ENCODE peak calls at places on chromosomes 7 and 10, in four cellular contexts. Y, X, E and O are unnamed samples. For H3K9me3, the result is how much of the 10 kb centered on the place peaks cover.

GRCh38 chr10:86599729-86600128 is 54.6 kb upstream of the OPN4 start:
- DNase-seq in E (no peak), Y (no peak), X (no peak), O (no peak)

GRCh38 chr10:100339236-100339635 is 7.8 kb upstream of the SCD start:
- DNase-seq in E (no peak), Y (no peak), X (no peak), O (no peak)

GRCh38 chr7:41956712-41957111 is 253.8 kb upstream of the INHBA start:
- DNase-seq in X (no peak), E (no peak), Y (no peak), O (no peak)

GRCh38 chr10:88903715-88904114 is 23.7 kb downstream of the STAMBPL1 start:
- DNase-seq in X (no peak), Y (no peak), E (no peak), O (no peak)

GRCh38 chr7:151498495-151498894 is 21.2 kb downstream of the RHEB start:
- DNase-seq in X (no peak), E (no peak), Y (no peak), O (no peak)

GRCh38 chr7:2380461-2380860 is 22.9 kb upstream of the CHST12 start:
- DNase-seq in Y (no peak), X (no peak), E (no peak), O (no peak)

GRCh38 chr7:94591185-94591584 is 64.7 kb downstream of the SGCE start:
- DNase-seq in X (no peak), Y (no peak), E (no peak), O (no peak)

GRCh38 chr7:134298902-134299683 is 17.6 kb downstream of the SLC35B4 start:
- DNase-seq in X (no peak), Y (no peak), E (no peak), O (peak)

GRCh38 chr10:132320776-132321469 is 11.1 kb upstream of the LRRC27 start:
- DNase-seq in E (no peak), Y (no peak), X (no peak), O (no peak)

GRCh38 chr10:6174201-6174874 is 28.4 kb upstream of the PFKFB3 start:
- DNase-seq in X (peak), E (no peak), Y (no peak), O (no peak)

GRCh38 chr10:91909178-91909677 is at the start of gene FGFBP3:
- DNase-seq in E (peak), X (no peak), Y (no peak), O (peak)

GRCh38 chr10:78316451-78316931 is 282.8 kb downstream of the RPS24 start:
- DNase-seq in E (no peak), Y (no peak), X (peak), O (peak)

GRCh38 chr10:114767101-114767588 is 54.4 kb upstream of the FHIP2A start:
- DNase-seq in E (no peak), X (no peak), Y (no peak), O (peak)

GRCh38 chr7:123635551-123636359 is 19.9 kb upstream of the LMOD2 start:
- DNase-seq in E (no peak), X (no peak), Y (no peak), O (no peak)

GRCh38 chr10:55550241-55550640 is 749.2 kb upstream of the PCDH15 start:
- DNase-seq in Y (no peak), X (no peak), E (no peak), O (no peak)

GRCh38 chr10:21935439-21936023 is 68.0 kb downstream of the DNAJC1 start:
- DNase-seq in E (no peak), X (no peak), Y (no peak), O (no peak)

GRCh38 chr10:72321248-72322029 is 33.3 kb downstream of the DNAJB12 start:
- DNase-seq in E (no peak), X (no peak), Y (peak), O (no peak)

GRCh38 chr10:101839421-101840063 is 4.1 kb downstream of the KCNIP2 start:
- DNase-seq in Y (peak), X (peak), E (no peak), O (no peak)

GRCh38 chr7:16471933-16472332 is 6.4 kb upstream of the SOSTDC1 start:
- DNase-seq in Y (no peak), E (no peak), X (no peak), O (no peak)

GRCh38 chr7:96388166-96388565 is 66.3 kb upstream of the SLC25A13 start:
- DNase-seq in X (no peak), E (no peak), Y (no peak), O (no peak)

GRCh38 chr7:94188350-94188749 is 184.2 kb upstream of the BET1 start:
- DNase-seq in Y (no peak), E (no peak), X (no peak), O (no peak)

GRCh38 chr10:86138551-86139065 is 228.0 kb downstream of the GRID1 start:
- DNase-seq in E (no peak), Y (no peak), X (no peak), O (no peak)

GRCh38 chr7:26156454-26157365 is 4.7 kb downstream of the NFE2L3 start:
- DNase-seq in Y (no peak), E (no peak), X (no peak), O (peak)

GRCh38 chr7:131556912-131557457 is 557 bp upstream of the PODXL start:
- DNase-seq in Y (no peak), X (no peak), E (no peak), O (no peak)

GRCh38 chr7:128790297-128791037 is 1.3 kb upstream of the CCDC136 start:
- DNase-seq in X (no peak), E (no peak), Y (peak), O (no peak)

GRCh38 chr10:103556383-103557007 is 63.0 kb downstream of the NEURL1 start:
- DNase-seq in E (no peak), X (no peak), Y (no peak), O (no peak)

GRCh38 chr7:41418337-41418736 is 284.6 kb downstream of the INHBA start:
- DNase-seq in X (no peak), E (no peak), Y (no peak), O (no peak)

GRCh38 chr10:44975487-44976331 is 2.9 kb downstream of the DEPP1 start:
- DNase-seq in X (no peak), Y (peak), E (no peak), O (peak)

GRCh38 chr7:69762821-69763352 is 164.6 kb downstream of the AUTS2 start:
- DNase-seq in Y (no peak), X (no peak), E (no peak), O (no peak)

GRCh38 chr10:14822879-14823755 is 14.7 kb downstream of the CDNF start:
- DNase-seq in X (no peak), E (peak), Y (no peak), O (peak)

GRCh38 chr10:121860810-121861209 is 67.0 kb downstream of the ATE1 start:
- DNase-seq in Y (no peak), X (no peak), E (no peak), O (no peak)

GRCh38 chr10:88343761-88344484 is 239.2 kb downstream of the RNLS start:
- DNase-seq in Y (no peak), X (no peak), E (peak), O (no peak)

GRCh38 chr10:15262036-15262713 is 93.7 kb upstream of the NMT2 start:
- DNase-seq in Y (no peak), E (no peak), X (no peak), O (no peak)

GRCh38 chr7:88771417-88771816 is 11.9 kb downstream of the ZNF804B start:
- DNase-seq in X (no peak), E (no peak), Y (no peak), O (no peak)

GRCh38 chr10:19998482-19998881 is 182.2 kb downstream of the PLXDC2 start:
- DNase-seq in X (no peak), Y (no peak), E (no peak), O (no peak)

GRCh38 chr7:155223021-155223420 is 74.7 kb upstream of the INSIG1 start:
- DNase-seq in E (no peak), Y (no peak), X (no peak), O (no peak)

GRCh38 chr10:102835007-102835482 is 2.2 kb downstream of the CYP17A1 start:
- DNase-seq in Y (peak), X (peak), E (peak), O (peak)

GRCh38 chr10:7389346-7389745 is 21.5 kb downstream of the SFMBT2 start:
- DNase-seq in X (no peak), Y (no peak), E (no peak), O (no peak)

GRCh38 chr10:15068802-15069201 is 19.8 kb downstream of the ACBD7 start:
- DNase-seq in X (no peak), Y (no peak), E (no peak), O (peak)

DNA sequence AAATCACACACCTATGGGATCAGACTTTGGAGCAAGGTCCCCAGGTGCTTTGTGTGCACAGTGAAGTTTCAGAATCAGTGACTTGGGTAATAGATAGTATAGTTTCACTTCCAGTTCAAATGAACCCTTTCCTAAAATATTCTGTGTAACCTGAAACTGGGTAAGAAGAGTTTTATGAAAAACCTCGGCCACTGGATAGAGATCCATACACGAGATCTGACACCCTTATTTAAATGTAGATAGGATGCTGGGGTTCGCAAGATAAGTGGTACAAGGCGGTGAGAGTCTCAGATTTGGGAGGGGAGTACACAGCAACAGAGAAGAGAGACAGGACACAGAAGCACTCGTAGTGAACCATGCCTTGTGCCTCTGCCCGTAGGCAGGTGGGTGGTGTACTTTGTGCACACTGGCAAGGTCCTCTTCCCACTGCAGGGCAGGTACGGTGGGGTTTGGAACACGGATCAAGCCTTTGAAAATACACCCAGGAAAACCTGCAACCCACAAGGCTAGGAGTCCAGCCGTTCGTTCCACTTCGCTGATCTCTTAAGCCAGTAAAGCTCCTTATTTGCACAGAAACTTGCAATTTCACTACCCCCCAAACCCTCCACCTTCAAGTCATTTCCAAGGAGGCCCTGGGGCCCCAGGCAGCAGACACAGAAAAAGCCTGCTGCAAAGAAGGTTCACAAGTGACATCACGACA is 162.8 kb downstream of the USP6NL start:
- DNase-seq in X (peak), E (no peak), Y (no peak), O (no peak)
- H3K4me3 ChIP-seq in X (no peak), E (no peak), Y (no peak), O (no peak)

GRCh38 chr10:133487085-133487484 is 33.3 kb downstream of the SCART1 start:
- DNase-seq in X (no peak), Y (no peak), E (no peak), O (no peak)
- H3K9me3 ChIP-seq in X (under half), Y (under half), E (under half), O (under half)

GRCh38 chr10:60123668-60124067 is 217.3 kb upstream of the CCDC6 start:
- DNase-seq in X (no peak), Y (no peak), E (no peak), O (peak)
- H3K4me3 ChIP-seq in X (no peak), Y (no peak), E (no peak), O (no peak)

GRCh38 chr7:157597562-157597961 is 260.8 kb downstream of the DNAJB6 start:
- DNase-seq in Y (peak), E (no peak), X (no peak), O (no peak)

GRCh38 chr7:157596471-157596870 is 259.7 kb downstream of the DNAJB6 start:
- DNase-seq in E (no peak), X (no peak), Y (peak), O (no peak)

GRCh38 chr7:157602156-157602555 is 265.4 kb downstream of the DNAJB6 start:
- DNase-seq in X (no peak), E (no peak), Y (no peak), O (no peak)

GRCh38 chr7:157601530-157601929 is 264.7 kb downstream of the DNAJB6 start:
- DNase-seq in E (no peak), Y (peak), X (no peak), O (no peak)

DNA sequence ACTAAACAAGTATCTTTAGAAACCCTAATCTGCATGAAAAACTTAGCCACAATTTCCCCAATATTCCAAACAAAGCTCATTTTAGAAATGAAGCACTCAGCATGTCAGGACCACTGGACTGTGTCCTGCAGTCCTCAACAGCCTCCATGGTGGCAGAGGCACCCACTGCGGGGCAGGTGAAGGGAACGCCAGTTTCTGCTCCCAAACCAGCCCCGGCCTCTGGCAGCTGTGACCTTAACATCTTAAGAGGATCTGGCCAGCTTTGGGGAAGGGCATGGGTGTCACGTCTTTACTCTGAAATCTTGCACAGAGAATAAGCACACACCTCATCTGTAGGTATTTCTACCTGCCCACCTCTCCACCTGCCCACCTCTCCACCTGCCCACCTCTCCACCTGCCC is 262.7 kb downstream of the DNAJB6 start:
- DNase-seq in E (no peak), Y (peak), X (no peak), O (no peak)
- H3K9me3 ChIP-seq in E (under half), Y (under half), X (under half), O (under half)

GRCh38 chr7:361680-362415 is 71.9 kb downstream of the FOXL3 start:
- DNase-seq in X (no peak), Y (peak), E (no peak), O (no peak)
- H3K4me3 ChIP-seq in X (no peak), Y (peak), E (peak), O (no peak)

GRCh38 chr10:107671968-107672367 is 507.5 kb upstream of the SORCS1 start:
- DNase-seq in E (no peak), Y (no peak), X (no peak), O (no peak)
- H3K9me3 ChIP-seq in E (under half), Y (under half), X (under half), O (under half)

GRCh38 chr7:132840197-132840596 is 241.7 kb downstream of the CHCHD3 start:
- DNase-seq in X (no peak), E (no peak), Y (no peak), O (no peak)

GRCh38 chr7:132842478-132842877 is 239.4 kb downstream of the CHCHD3 start:
- DNase-seq in Y (no peak), X (no peak), E (no peak), O (no peak)

GRCh38 chr7:132846086-132846485 is 235.8 kb downstream of the CHCHD3 start:
- DNase-seq in X (no peak), Y (no peak), E (no peak), O (no peak)
- H3K4me3 ChIP-seq in X (no peak), Y (no peak), E (no peak), O (no peak)

GRCh38 chr7:5344342-5344741 is 61.6 kb downstream of the SLC29A4 start:
- DNase-seq in Y (no peak), E (no peak), X (no peak), O (no peak)

GRCh38 chr7:5345171-5345570 is 62.4 kb downstream of the SLC29A4 start:
- DNase-seq in X (no peak), E (no peak), Y (peak), O (no peak)

GRCh38 chr7:5337047-5337446 is 54.3 kb downstream of the SLC29A4 start:
- DNase-seq in X (no peak), E (no peak), Y (no peak), O (no peak)

GRCh38 chr7:5343893-5344292 is 61.1 kb downstream of the SLC29A4 start:
- DNase-seq in X (no peak), E (no peak), Y (no peak), O (no peak)

DNA sequence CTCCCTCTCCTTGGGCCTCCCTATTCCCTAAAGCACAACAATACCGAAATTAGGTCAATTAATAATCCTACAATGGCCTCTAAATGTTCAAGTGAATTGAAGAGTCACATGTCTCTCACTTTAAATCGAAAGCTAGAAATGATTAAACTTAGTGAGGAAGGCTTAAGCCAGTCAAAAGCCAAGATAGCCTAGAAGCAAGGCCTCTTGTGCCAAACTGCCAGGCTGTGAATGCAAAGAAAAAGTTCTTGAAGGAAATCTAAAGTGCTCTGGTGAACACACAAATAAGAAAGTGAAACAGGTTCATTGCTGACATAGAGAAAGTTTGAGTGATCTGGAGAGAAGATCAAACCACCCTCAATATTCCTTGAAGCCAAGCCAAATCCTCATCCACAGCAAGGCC is 57.2 kb downstream of the SLC29A4 start:
- DNase-seq in X (no peak), E (no peak), Y (no peak), O (no peak)
- H3K9me3 ChIP-seq in X (under half), E (under half), Y (under half), O (under half)

DNA sequence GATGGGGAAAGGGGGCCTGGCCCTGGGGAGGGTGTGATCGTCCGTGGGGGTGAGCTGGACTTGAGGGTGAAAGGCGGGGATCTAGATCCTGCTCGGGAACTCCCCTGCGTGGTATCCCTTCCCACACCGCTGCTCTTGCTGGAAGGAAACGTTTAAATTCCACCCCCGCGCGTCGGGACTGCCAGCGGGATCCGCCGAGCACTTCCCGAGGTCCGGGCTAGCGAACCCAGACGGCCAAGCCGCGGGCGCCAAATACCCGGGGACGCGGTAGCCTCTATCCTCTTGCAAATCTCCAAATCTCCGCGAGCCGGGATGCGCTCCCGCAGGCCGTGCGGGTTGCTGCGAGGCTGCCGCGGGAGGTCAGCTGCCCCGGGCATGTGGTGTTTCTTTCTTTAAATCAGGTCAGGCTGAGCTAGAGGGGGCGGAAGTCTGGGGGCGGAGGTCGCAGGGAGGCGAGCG is 904 bp downstream of the NPTX2 start:
- DNase-seq in X (no peak), Y (no peak), E (no peak), O (no peak)
- H3K4me3 ChIP-seq in X (no peak), Y (no peak), E (peak), O (no peak)

GRCh38 chr7:158381956-158382355 is 205.7 kb downstream of the PTPRN2 start:
- DNase-seq in Y (no peak), E (no peak), X (no peak), O (no peak)
- H3K9me3 ChIP-seq in Y (under half), E (under half), X (under half), O (under half)